ENCODE peak calls at places on chromosomes 1 and 21, in six cellular contexts. J, H, I, S, X and C are unnamed samples.

GRCh38 chr1:10674700-10675598 is 121.5 kb downstream of the CASZ1 start:
- DNase-seq in H (no peak), S (no peak), X (no peak), I (no peak), J (no peak), C (no peak)

GRCh38 chr1:220700591-220701179 is 10.5 kb downstream of the C1orf115 start:
- DNase-seq in H (no peak), I (peak), X (no peak), J (no peak), S (no peak), C (no peak)

GRCh38 chr1:115706774-115707425 is 61.6 kb downstream of the CASQ2 start:
- DNase-seq in I (peak), H (peak), J (peak), S (no peak), X (no peak), C (peak)

GRCh38 chr1:214004014-214004413 is 16.2 kb downstream of the PROX1 start:
- DNase-seq in I (no peak), X (no peak), J (no peak), S (no peak), H (no peak), C (no peak)

GRCh38 chr21:25637846-25638245 is 1.2 kb upstream of the JAM2 start:
- DNase-seq in S (no peak), I (no peak), H (no peak), J (no peak), X (no peak), C (no peak)

GRCh38 chr1:31426249-31426922 is 13.4 kb downstream of the SERINC2 start:
- DNase-seq in I (no peak), S (peak), X (no peak), J (no peak), H (no peak), C (peak)

GRCh38 chr1:67750690-67751052 is 65.7 kb downstream of the GADD45A start:
- DNase-seq in H (no peak), X (no peak), J (no peak), I (peak), S (no peak), C (no peak)

GRCh38 chr1:201715351-201715750 is 113.6 kb upstream of the IPO9 start:
- DNase-seq in S (no peak), H (no peak), J (no peak), I (no peak), X (no peak), C (no peak)

GRCh38 chr1:205972491-205973168 is 29.4 kb upstream of the SLC26A9 start:
- DNase-seq in S (no peak), X (peak), I (no peak), J (no peak), H (no peak), C (no peak)

GRCh38 chr21:38220270-38220737 is 36.5 kb upstream of the KCNJ15 start:
- DNase-seq in I (no peak), J (no peak), H (no peak), S (no peak), X (no peak), C (peak)

GRCh38 chr1:109274533-109275476 is 8.1 kb downstream of the PSRC1 start:
- DNase-seq in S (peak), X (peak), J (no peak), I (peak), H (no peak), C (peak)

GRCh38 chr1:9371391-9371935 is 78.8 kb downstream of the SPSB1 start:
- DNase-seq in H (peak), X (no peak), J (peak), S (no peak), I (peak), C (peak)

GRCh38 chr1:179808503-179808902 is 65.4 kb downstream of the FAM163A start:
- DNase-seq in S (no peak), I (no peak), H (peak), X (no peak), J (no peak), C (peak)

DNA sequence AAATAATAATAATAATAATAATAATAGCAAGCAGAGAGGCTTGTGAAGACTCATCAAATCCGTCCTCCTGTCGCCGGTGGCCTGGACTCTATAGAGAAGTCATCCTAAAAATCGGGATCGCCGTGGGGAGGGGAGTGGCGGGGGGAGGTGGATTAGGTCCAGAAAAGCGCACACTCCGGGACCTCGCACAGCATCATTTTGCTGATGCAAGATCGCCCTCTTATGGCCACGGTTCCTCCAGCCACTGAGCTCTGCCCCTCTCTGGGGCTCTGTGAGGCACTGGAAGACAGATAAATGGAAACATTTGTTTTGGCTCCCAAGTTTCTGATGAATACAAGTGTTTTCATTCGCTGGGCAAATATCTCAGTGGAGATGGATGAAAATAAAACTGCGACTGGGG is 612.0 kb downstream of the MATN1 start:
- DNase-seq in S (no peak), I (peak), X (peak), H (peak), J (peak), C (peak)
- TF ChIP-seq CTCF in S (peak), I (peak), X (peak), H (peak), J (peak), C (peak)

GRCh38 chr1:84688461-84689061 is 1.7 kb downstream of the SSX2IP start:
- DNase-seq in J (no peak), S (no peak), X (no peak), H (peak), I (no peak), C (no peak)
- H3K4me3 ChIP-seq in J (no peak), S (peak), X (no peak), H (no peak), I (no peak), C (peak)

GRCh38 chr1:167413328-167413727 is 105.0 kb downstream of the CD247 start:
- DNase-seq in X (no peak), S (no peak), H (no peak), J (no peak), I (no peak), C (no peak)

GRCh38 chr1:167412072-167412471 is 106.3 kb downstream of the CD247 start:
- DNase-seq in H (no peak), I (no peak), J (no peak), S (no peak), X (no peak), C (no peak)

GRCh38 chr1:167412920-167413319 is 105.4 kb downstream of the CD247 start:
- DNase-seq in I (no peak), S (no peak), J (no peak), X (no peak), H (no peak), C (no peak)

GRCh38 chr1:167408355-167408754 is 110.0 kb downstream of the CD247 start:
- DNase-seq in X (no peak), H (no peak), I (no peak), S (no peak), J (no peak), C (no peak)

GRCh38 chr1:167409183-167409582 is 109.1 kb downstream of the CD247 start:
- DNase-seq in S (no peak), I (no peak), X (no peak), J (no peak), H (no peak), C (no peak)
- TF ChIP-seq CTCF in S (peak), I (peak), X (no peak), J (peak), H (no peak), C (no peak)

GRCh38 chr21:36466061-36466511 is 13.8 kb downstream of the CLDN14 start:
- DNase-seq in X (no peak), J (no peak), H (peak), S (no peak), I (no peak), C (no peak)
- H3K4me3 ChIP-seq in X (no peak), J (no peak), H (peak), S (no peak), I (no peak), C (no peak)